ENCODE peak calls at places on chromosome 9, in six cellular contexts. I, N, T, W, M and V are unnamed samples.

GRCh38 chr9:93255994-93256877 is 72.3 kb downstream of the WNK2 start:
- DNase-seq in N (no peak), T (no peak), I (no peak), M (no peak), W (no peak), V (no peak)

GRCh38 chr9:134606951-134607733 is 34.5 kb upstream of the COL5A1 start:
- DNase-seq in T (peak; percentile 82), I (peak; percentile 55), N (peak; percentile 17), M (no peak), W (peak; percentile 50), V (no peak)

GRCh38 chr9:135609366-135609955 is 29.9 kb downstream of the GLT6D1 start:
- DNase-seq in T (no peak), I (no peak), N (no peak), M (no peak), W (no peak), V (no peak)

GRCh38 chr9:17484906-17485305 is 94.0 kb upstream of the SH3GL2 start:
- DNase-seq in W (no peak), N (no peak), I (no peak), M (no peak), T (no peak), V (no peak)

GRCh38 chr9:109568568-109569210 is 70.6 kb upstream of the PTPN3 start:
- DNase-seq in T (no peak), W (no peak), I (no peak), M (no peak), N (no peak), V (no peak)

GRCh38 chr9:27019589-27019988 is 14.1 kb upstream of the LRRC19 start:
- DNase-seq in N (no peak), T (peak; percentile 1), M (no peak), I (no peak), W (no peak), V (no peak)

GRCh38 chr9:71941060-71941568 is 29.7 kb downstream of the C9orf85 start:
- DNase-seq in W (no peak), I (no peak), T (no peak), N (no peak), M (no peak), V (no peak)

GRCh38 chr9:98192503-98193335 is at the start of gene CORO2A:
- DNase-seq in I (peak; percentile 83), N (peak; percentile 92), W (peak; percentile 77), M (peak; percentile 89), T (peak; percentile 76), V (peak; percentile 52)

GRCh38 chr9:88053888-88054501 is 79.7 kb upstream of the CDK20 start:
- DNase-seq in N (no peak), T (no peak), I (no peak), M (no peak), W (no peak), V (no peak)

GRCh38 chr9:74645007-74645639 is 148.0 kb downstream of the RORB start:
- DNase-seq in W (peak; percentile 11), M (peak; percentile 11), T (peak; percentile 0), N (no peak), I (peak; percentile 1), V (no peak)

GRCh38 chr9:79756414-79756813 is 184.6 kb downstream of the TLE4 start:
- DNase-seq in M (no peak), T (no peak), I (no peak), N (no peak), W (no peak), V (no peak)

GRCh38 chr9:36401179-36401740 is 1.2 kb upstream of the RNF38 start:
- DNase-seq in W (no peak), N (peak; percentile 89), M (peak; percentile 92), I (peak; percentile 47), T (peak; percentile 74), V (no peak)

GRCh38 chr9:17075758-17076485 is 58.9 kb upstream of the CNTLN start:
- DNase-seq in M (no peak), W (no peak), I (no peak), T (no peak), N (no peak), V (no peak)

GRCh38 chr9:116115731-116116353 is 37.7 kb upstream of the PAPPA start:
- DNase-seq in N (no peak), M (no peak), I (no peak), T (peak; percentile 73), W (no peak), V (no peak)

GRCh38 chr9:88751781-88752180 is 216.8 kb downstream of the NXNL2 start:
- DNase-seq in N (no peak), I (no peak), T (no peak), W (no peak), M (no peak), V (no peak)

GRCh38 chr9:96187108-96187695 is 114.8 kb downstream of the HSD17B3 start:
- DNase-seq in I (no peak), M (no peak), N (no peak), T (no peak), W (no peak), V (no peak)

GRCh38 chr9:85662558-85662957 is 79.2 kb downstream of the AGTPBP1 start:
- DNase-seq in M (no peak), I (no peak), N (no peak), T (no peak), W (no peak), V (no peak)

GRCh38 chr9:34958411-34958982 is 412 bp downstream of the PHF24 start:
- DNase-seq in N (no peak), W (no peak), I (no peak), M (no peak), T (no peak), V (no peak)